ENCODE peak calls at places on chromosome 1, in four cellular contexts. One of them, this sample, is unnamed.

GRCh38 chr1:15426492-15427279 is 11.6 kb upstream of the CTRC start:
- DNase-seq in tibial nerve: no peak
- DNase-seq in stomach: no peak
- DNase-seq in transverse colon: peak; percentile 79
- DNase-seq in this sample: peak; percentile 84

GRCh38 chr1:43477716-43478115 is 24.0 kb upstream of the HYI start:
- DNase-seq in transverse colon: no peak
- DNase-seq in stomach: no peak
- DNase-seq in tibial nerve: no peak
- DNase-seq in this sample: no peak

GRCh38 chr1:48572632-48573258 is 100.7 kb upstream of the SPATA6 start:
- DNase-seq in tibial nerve: peak; percentile 15
- DNase-seq in transverse colon: peak; percentile 13
- DNase-seq in stomach: peak; percentile 47
- DNase-seq in this sample: no peak

GRCh38 chr1:221874285-221875003 is 132.6 kb upstream of the DUSP10 start:
- DNase-seq in stomach: no peak
- DNase-seq in transverse colon: no peak
- DNase-seq in tibial nerve: no peak
- DNase-seq in this sample: no peak

GRCh38 chr1:91589438-91589837 is 88.8 kb downstream of the CDC7 start:
- DNase-seq in transverse colon: no peak
- DNase-seq in stomach: no peak
- DNase-seq in tibial nerve: no peak
- DNase-seq in this sample: no peak

GRCh38 chr1:25616080-25616931 is at the start of gene MAN1C1:
- DNase-seq in transverse colon: peak; percentile 87
- DNase-seq in stomach: peak; percentile 88
- DNase-seq in tibial nerve: peak; percentile 75
- DNase-seq in this sample: peak; percentile 93

GRCh38 chr1:194295690-194296089 is 1109.3 kb upstream of the B3GALT2 start:
- DNase-seq in tibial nerve: no peak
- DNase-seq in transverse colon: no peak
- DNase-seq in stomach: no peak
- DNase-seq in this sample: no peak

GRCh38 chr1:225596152-225596551 is 56.8 kb downstream of the ENAH start:
- DNase-seq in tibial nerve: no peak
- DNase-seq in transverse colon: no peak
- DNase-seq in stomach: no peak
- DNase-seq in this sample: no peak

GRCh38 chr1:5271264-5271663 is 616.9 kb downstream of the AJAP1 start:
- DNase-seq in tibial nerve: no peak
- DNase-seq in transverse colon: no peak
- DNase-seq in stomach: no peak
- DNase-seq in this sample: peak; percentile 21

GRCh38 chr1:5267603-5268235 is 613.3 kb downstream of the AJAP1 start:
- DNase-seq in transverse colon: no peak
- DNase-seq in tibial nerve: no peak
- DNase-seq in stomach: no peak
- DNase-seq in this sample: no peak

GRCh38 chr1:5279127-5279526 is 624.7 kb downstream of the AJAP1 start:
- DNase-seq in tibial nerve: no peak
- DNase-seq in stomach: no peak
- DNase-seq in transverse colon: no peak
- DNase-seq in this sample: peak; percentile 4

GRCh38 chr1:5269901-5270300 is 615.5 kb downstream of the AJAP1 start:
- DNase-seq in stomach: no peak
- DNase-seq in tibial nerve: no peak
- DNase-seq in transverse colon: no peak
- DNase-seq in this sample: no peak

DNA sequence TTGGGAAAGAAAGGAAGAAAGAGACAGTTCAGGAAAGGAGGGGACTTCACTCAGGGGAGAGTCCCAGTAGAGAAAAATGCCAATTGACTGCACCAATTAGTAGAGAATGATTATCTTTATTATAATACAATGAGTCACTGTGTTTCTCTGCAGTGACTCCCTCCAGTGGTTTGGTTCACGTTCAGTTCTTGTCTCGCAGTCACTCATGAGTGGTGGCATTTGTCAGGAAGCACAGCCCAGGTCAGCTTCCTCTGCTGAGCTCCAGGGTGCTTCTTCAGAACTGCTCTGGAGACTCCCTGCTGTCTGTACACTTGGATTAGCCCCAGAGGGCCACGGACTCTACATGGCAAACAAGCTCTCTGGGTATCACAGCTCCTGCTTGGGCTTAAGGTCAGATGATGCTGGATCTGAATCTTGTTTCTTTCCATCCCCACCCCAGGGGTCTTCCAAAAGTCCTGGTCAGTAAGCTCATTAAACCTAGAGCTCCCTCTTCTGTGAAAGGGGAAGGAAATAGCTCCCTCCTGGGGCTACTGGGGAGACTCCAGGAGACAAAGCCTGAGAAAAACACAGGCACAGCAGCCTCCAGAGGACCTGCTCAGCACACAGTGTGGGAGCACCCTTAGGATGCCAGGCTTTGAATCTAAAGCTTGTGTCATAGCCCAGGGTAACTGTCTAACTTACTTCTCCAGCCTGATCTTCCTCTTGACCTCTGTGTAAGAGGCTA is 619.0 kb downstream of the AJAP1 start:
- DNase-seq in stomach: no peak
- DNase-seq in transverse colon: no peak
- DNase-seq in tibial nerve: no peak
- DNase-seq in this sample: peak; percentile 12
- TF ChIP-seq CTCF in stomach: no peak
- TF ChIP-seq CTCF in transverse colon: no peak
- TF ChIP-seq CTCF in tibial nerve: no peak
- TF ChIP-seq CTCF in this sample: no peak

GRCh38 chr1:203797948-203798347 is 2.5 kb downstream of the ZBED6 start:
- DNase-seq in transverse colon: peak; percentile 19
- DNase-seq in tibial nerve: no peak
- DNase-seq in stomach: no peak
- DNase-seq in this sample: peak; percentile 69

GRCh38 chr1:203796223-203796747 is 862 bp downstream of the ZBED6 start:
- DNase-seq in transverse colon: peak; percentile 36
- DNase-seq in tibial nerve: no peak
- DNase-seq in stomach: no peak
- DNase-seq in this sample: no peak

GRCh38 chr1:203799157-203799556 is 3.7 kb downstream of the ZBED6 start:
- DNase-seq in transverse colon: no peak
- DNase-seq in stomach: no peak
- DNase-seq in tibial nerve: no peak
- DNase-seq in this sample: no peak

GRCh38 chr1:203797216-203797615 is 1.8 kb downstream of the ZBED6 start:
- DNase-seq in tibial nerve: no peak
- DNase-seq in stomach: no peak
- DNase-seq in transverse colon: no peak
- DNase-seq in this sample: no peak

DNA sequence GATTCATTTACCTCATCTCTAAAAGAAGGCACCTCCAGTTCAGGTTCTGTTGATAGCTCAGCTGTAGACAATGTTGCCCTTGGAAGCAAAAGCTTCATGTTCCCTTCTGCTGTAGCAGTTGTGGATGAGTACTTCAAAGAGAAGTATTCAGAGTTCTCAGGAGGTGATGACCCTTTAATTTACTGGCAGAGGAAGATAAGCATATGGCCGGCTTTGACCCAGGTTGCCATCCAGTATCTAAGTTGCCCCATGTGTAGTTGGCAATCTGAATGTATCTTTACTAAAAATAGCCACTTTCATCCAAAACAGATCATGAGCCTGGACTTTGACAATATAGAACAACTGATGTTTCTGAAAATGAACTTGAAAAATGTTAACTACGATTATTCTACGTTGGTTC is 4.6 kb downstream of the ZBED6 start:
- DNase-seq in tibial nerve: no peak
- DNase-seq in stomach: no peak
- DNase-seq in transverse colon: no peak
- DNase-seq in this sample: no peak
- H3K4me1 ChIP-seq in tibial nerve: no peaks in the 10 kb centered on the region
- H3K4me1 ChIP-seq in stomach: peaks cover 42% of the 10 kb centered on the region
- H3K4me1 ChIP-seq in transverse colon: peaks cover 68% of the 10 kb centered on the region
- H3K4me1 ChIP-seq in this sample: no peaks in the 10 kb centered on the region

DNA sequence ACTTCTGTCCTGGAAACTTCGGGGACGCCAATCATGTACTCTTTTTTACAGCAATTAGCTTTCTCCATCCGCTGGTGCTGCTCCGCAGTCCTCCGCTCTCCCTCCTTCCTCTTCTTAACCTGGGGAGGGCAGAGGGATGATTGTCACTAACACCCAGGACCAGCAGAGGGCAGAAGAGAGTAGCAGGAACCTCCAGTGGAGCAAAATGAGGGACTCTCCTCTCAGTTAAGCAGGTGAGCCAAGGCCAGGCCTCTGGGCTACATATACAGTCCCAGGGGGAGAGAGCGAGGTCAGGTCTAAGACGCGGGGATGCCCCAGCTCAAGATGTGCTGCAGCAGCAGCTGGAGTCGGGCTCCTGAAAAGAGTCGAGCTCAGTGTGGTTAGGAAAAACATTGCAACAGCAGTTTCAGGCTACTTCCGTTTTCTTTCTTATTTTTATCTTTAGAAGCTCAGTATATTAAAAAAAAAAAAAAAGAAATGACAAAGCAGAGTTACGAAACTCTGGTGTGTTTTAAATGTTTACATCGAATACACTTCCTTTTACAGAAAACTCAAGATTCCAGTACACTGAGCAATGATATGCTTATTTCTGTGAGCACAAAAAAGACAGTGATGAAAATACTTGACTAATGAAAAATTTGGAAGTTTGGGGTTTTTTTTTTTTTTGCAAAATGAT is 25.7 kb upstream of the NLRP3 start:
- DNase-seq in stomach: peak; percentile 84
- DNase-seq in transverse colon: peak; percentile 87
- DNase-seq in tibial nerve: peak; percentile 60
- DNase-seq in this sample: peak; percentile 82
- TF ChIP-seq EP300 in stomach: no peak
- TF ChIP-seq EP300 in transverse colon: no peak
- TF ChIP-seq EP300 in tibial nerve: no peak
- TF ChIP-seq EP300 in this sample: no peak

DNA sequence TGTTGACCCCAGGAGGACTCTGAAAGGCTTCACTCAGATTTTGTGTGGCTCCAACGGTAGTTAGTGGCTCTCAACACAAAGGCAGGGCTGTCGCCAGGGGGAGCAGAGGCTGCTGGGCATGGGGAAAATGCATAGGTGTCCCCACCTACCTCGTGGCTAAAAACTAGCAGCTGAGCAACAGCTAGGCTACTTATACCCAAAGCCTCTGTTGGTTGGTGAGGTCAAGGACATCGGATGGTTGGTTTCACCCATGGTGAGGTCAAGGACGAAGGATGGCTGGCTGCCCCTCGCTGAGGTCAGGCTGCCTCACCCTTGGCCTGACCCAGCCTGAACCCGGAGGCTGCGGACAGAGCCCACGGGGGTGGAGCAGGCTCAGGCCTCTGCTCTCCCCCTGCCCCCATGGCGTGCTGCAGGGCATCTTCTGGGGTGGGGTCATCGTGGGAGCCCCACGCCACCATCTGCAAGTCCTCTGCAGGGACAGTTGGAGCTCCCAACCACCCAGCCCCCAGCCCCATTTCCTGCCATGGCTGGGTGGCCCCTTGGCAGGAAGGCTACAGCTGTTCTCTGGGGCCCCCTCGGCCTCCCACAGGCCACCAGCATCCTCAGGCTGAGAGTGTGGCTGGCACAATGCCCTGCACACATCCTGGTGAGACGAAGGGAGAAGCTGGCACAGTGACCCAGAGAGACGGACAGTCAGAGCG is 8.5 kb upstream of the GNB1 start:
- DNase-seq in transverse colon: no peak
- DNase-seq in stomach: no peak
- DNase-seq in tibial nerve: no peak
- DNase-seq in this sample: no peak
- TF ChIP-seq CTCF in transverse colon: no peak
- TF ChIP-seq CTCF in stomach: peak; percentile 11
- TF ChIP-seq CTCF in tibial nerve: no peak
- TF ChIP-seq CTCF in this sample: no peak

GRCh38 chr1:3319874-3320245 is 134.6 kb upstream of the ARHGEF16 start:
- DNase-seq in transverse colon: peak; percentile 72
- DNase-seq in tibial nerve: no peak
- DNase-seq in stomach: peak; percentile 75
- DNase-seq in this sample: no peak
- H3K4me1 ChIP-seq in transverse colon: peaks cover 42% of the 10 kb centered on the region
- H3K4me1 ChIP-seq in tibial nerve: no peaks in the 10 kb centered on the region
- H3K4me1 ChIP-seq in stomach: peaks cover 37% of the 10 kb centered on the region
- H3K4me1 ChIP-seq in this sample: peaks cover 39% of the 10 kb centered on the region

GRCh38 chr1:75317976-75318375 is 183.8 kb downstream of the LHX8 start:
- DNase-seq in transverse colon: no peak
- DNase-seq in stomach: no peak
- DNase-seq in tibial nerve: no peak
- DNase-seq in this sample: no peak
- TF ChIP-seq EP300 in transverse colon: no peak
- TF ChIP-seq EP300 in stomach: no peak
- TF ChIP-seq EP300 in tibial nerve: no peak
- TF ChIP-seq EP300 in this sample: no peak

This sample was measured in sigmoid colon.